ENCODE peak calls at places on chromosomes 3 and 15, in four cellular contexts. X, F, Z and T are unnamed samples.

GRCh38 chr15:45456212-45457106 is 66.1 kb downstream of the SLC30A4 start:
- DNase-seq in X (peak; percentile 48), F (peak; percentile 57), Z (peak; percentile 95), T (peak; percentile 100)

GRCh38 chr3:31853580-31853979 is 127.5 kb downstream of the OSBPL10 start:
- DNase-seq in X (no peak), F (no peak), Z (no peak), T (no peak)

GRCh38 chr15:80526556-80527340 is 122.6 kb downstream of the ARNT2 start:
- DNase-seq in X (no peak), F (no peak), Z (no peak), T (peak; percentile 92)

GRCh38 chr3:46135475-46135874 is 72.6 kb downstream of the CCR1 start:
- DNase-seq in X (no peak), F (no peak), Z (no peak), T (peak; percentile 5)

GRCh38 chr15:40067921-40068624 is 29.1 kb upstream of the SRP14 start:
- DNase-seq in X (no peak), F (no peak), Z (no peak), T (no peak)

GRCh38 chr15:60364306-60364924 is 33.4 kb downstream of the ANXA2 start:
- DNase-seq in X (no peak), F (no peak), Z (no peak), T (no peak)

GRCh38 chr15:33425149-33425548 is 114.4 kb downstream of the RYR3 start:
- DNase-seq in X (no peak), F (no peak), Z (no peak), T (peak; percentile 33)

GRCh38 chr3:156416846-156417581 is 137.9 kb downstream of the SSR3 start:
- DNase-seq in X (no peak), F (no peak), Z (no peak), T (no peak)

GRCh38 chr3:163601426-163601825 is 1476.9 kb downstream of the SI start:
- DNase-seq in X (no peak), F (no peak), Z (no peak), T (no peak)

GRCh38 chr15:90388462-90389182 is 580 bp downstream of the IQGAP1 start:
- DNase-seq in X (peak; percentile 80), F (peak; percentile 87), Z (no peak), T (peak; percentile 51)
- TF ChIP-seq CTCF in X (no peak), F (no peak), Z (no peak), T (no peak)

GRCh38 chr3:158920375-158920774 is 118.5 kb downstream of the MFSD1 start:
- DNase-seq in X (no peak), F (no peak), Z (no peak), T (no peak)

GRCh38 chr3:158918451-158918850 is 116.6 kb downstream of the MFSD1 start:
- DNase-seq in X (no peak), F (no peak), Z (peak; percentile 9), T (no peak)

GRCh38 chr3:158912621-158913020 is 110.8 kb downstream of the MFSD1 start:
- DNase-seq in X (no peak), F (no peak), Z (no peak), T (no peak)

GRCh38 chr3:158916111-158916510 is 114.3 kb downstream of the MFSD1 start:
- DNase-seq in X (no peak), F (no peak), Z (no peak), T (no peak)

DNA sequence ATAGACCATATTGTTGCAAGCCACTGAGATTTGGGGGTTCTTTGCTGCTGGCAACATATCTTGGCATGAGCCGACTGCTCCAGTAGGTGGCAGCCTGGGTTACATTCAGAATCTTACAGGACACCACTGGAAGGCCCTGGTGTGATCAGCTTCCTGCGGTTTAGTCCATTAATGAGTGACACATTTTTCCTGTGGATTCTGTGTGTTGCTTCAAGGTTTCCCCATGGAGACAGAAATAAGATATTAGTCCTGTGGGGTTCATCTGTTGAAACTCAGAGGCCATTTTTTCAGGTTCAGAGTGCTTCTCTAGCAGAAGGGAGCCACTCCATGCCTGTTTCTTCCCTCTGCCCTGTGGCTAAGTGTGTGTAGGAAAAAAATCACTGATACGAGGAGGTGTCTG is 116.2 kb downstream of the MFSD1 start:
- DNase-seq in X (no peak), F (no peak), Z (peak; percentile 79), T (peak; percentile 74)
- TF ChIP-seq CTCF in X (peak; percentile 42), F (peak; percentile 43), Z (peak; percentile 92), T (peak; percentile 84)

GRCh38 chr3:115085197-115085865 is 61.8 kb downstream of the ZBTB20 start:
- DNase-seq in X (no peak), F (no peak), Z (no peak), T (peak; percentile 26)
- TF ChIP-seq CTCF in X (peak; percentile 5), F (no peak), Z (peak; percentile 45), T (peak; percentile 55)

GRCh38 chr3:177935008-177935407 is 601.2 kb upstream of the KCNMB2 start:
- DNase-seq in X (peak; percentile 11), F (no peak), Z (no peak), T (no peak)
- TF ChIP-seq CTCF in X (no peak), F (no peak), Z (no peak), T (no peak)

GRCh38 chr3:13579089-13579488 is 30.2 kb downstream of the FBLN2 start:
- DNase-seq in X (no peak), F (no peak), Z (no peak), T (peak; percentile 85)
- TF ChIP-seq CTCF in X (no peak), F (no peak), Z (no peak), T (no peak)